ENCODE peak calls at places on chromosomes 13 and 19, in eight cellular contexts. One of them, this sample, is unnamed.

GRCh38 chr19:23509686-23510450 is 114.6 kb upstream of the ZNF91 start:
- DNase-seq in adrenal gland: no peak
- DNase-seq in HS-27A: no peak
- DNase-seq in KG1: no peak
- DNase-seq in B cell: no peak
- DNase-seq in frontal cortex: no peak
- DNase-seq in fibroblast of gingiva: no peak
- DNase-seq in NCI-H2227 treated with DMSO at 0.1 percent for 48 hours: no peak
- DNase-seq in this sample: no peak

GRCh38 chr19:1747285-1748114 is 5.8 kb upstream of the ONECUT3 start:
- DNase-seq in adrenal gland: peak
- DNase-seq in HS-27A: peak
- DNase-seq in KG1: no peak
- DNase-seq in B cell: peak
- DNase-seq in frontal cortex: no peak
- DNase-seq in fibroblast of gingiva: no peak
- DNase-seq in NCI-H2227 treated with DMSO at 0.1 percent for 48 hours: no peak
- DNase-seq in this sample: no peak

GRCh38 chr13:49791214-49791752 is 1.2 kb downstream of the KPNA3 start:
- DNase-seq in adrenal gland: no peak
- DNase-seq in HS-27A: no peak
- DNase-seq in KG1: peak
- DNase-seq in B cell: no peak
- DNase-seq in frontal cortex: peak
- DNase-seq in fibroblast of gingiva: peak
- DNase-seq in NCI-H2227 treated with DMSO at 0.1 percent for 48 hours: no peak
- DNase-seq in this sample: peak

GRCh38 chr13:109743706-109744453 is 42.5 kb downstream of the IRS2 start:
- DNase-seq in adrenal gland: no peak
- DNase-seq in HS-27A: peak
- DNase-seq in KG1: peak
- DNase-seq in B cell: no peak
- DNase-seq in frontal cortex: no peak
- DNase-seq in fibroblast of gingiva: peak
- DNase-seq in NCI-H2227 treated with DMSO at 0.1 percent for 48 hours: no peak
- DNase-seq in this sample: no peak

GRCh38 chr13:40271931-40272775 is 394.3 kb downstream of the FOXO1 start:
- DNase-seq in adrenal gland: peak
- DNase-seq in HS-27A: peak
- DNase-seq in KG1: peak
- DNase-seq in B cell: no peak
- DNase-seq in frontal cortex: no peak
- DNase-seq in fibroblast of gingiva: peak
- DNase-seq in NCI-H2227 treated with DMSO at 0.1 percent for 48 hours: no peak
- DNase-seq in this sample: peak

GRCh38 chr13:59464926-59465325 is 698.8 kb downstream of the DIAPH3 start:
- DNase-seq in adrenal gland: no peak
- DNase-seq in HS-27A: no peak
- DNase-seq in KG1: no peak
- DNase-seq in B cell: no peak
- DNase-seq in frontal cortex: no peak
- DNase-seq in fibroblast of gingiva: no peak
- DNase-seq in NCI-H2227 treated with DMSO at 0.1 percent for 48 hours: no peak
- DNase-seq in this sample: no peak

GRCh38 chr19:45789035-45789786 is 3.4 kb downstream of the DMWD start:
- DNase-seq in adrenal gland: no peak
- DNase-seq in HS-27A: no peak
- DNase-seq in KG1: no peak
- DNase-seq in B cell: no peak
- DNase-seq in frontal cortex: no peak
- DNase-seq in fibroblast of gingiva: no peak
- DNase-seq in NCI-H2227 treated with DMSO at 0.1 percent for 48 hours: no peak
- DNase-seq in this sample: no peak

GRCh38 chr13:94308808-94309207 is 170.7 kb downstream of the DCT start:
- DNase-seq in adrenal gland: no peak
- DNase-seq in HS-27A: no peak
- DNase-seq in KG1: no peak
- DNase-seq in B cell: no peak
- DNase-seq in frontal cortex: no peak
- DNase-seq in fibroblast of gingiva: no peak
- DNase-seq in NCI-H2227 treated with DMSO at 0.1 percent for 48 hours: no peak
- DNase-seq in this sample: no peak

GRCh38 chr13:72648513-72649065 is 78.8 kb downstream of the MZT1 start:
- DNase-seq in adrenal gland: no peak
- DNase-seq in HS-27A: no peak
- DNase-seq in KG1: no peak
- DNase-seq in B cell: no peak
- DNase-seq in frontal cortex: no peak
- DNase-seq in fibroblast of gingiva: no peak
- DNase-seq in NCI-H2227 treated with DMSO at 0.1 percent for 48 hours: no peak
- DNase-seq in this sample: no peak

GRCh38 chr13:30341815-30342570 is 34.6 kb upstream of the KATNAL1 start:
- DNase-seq in adrenal gland: peak
- DNase-seq in HS-27A: peak
- DNase-seq in KG1: no peak
- DNase-seq in B cell: no peak
- DNase-seq in frontal cortex: peak
- DNase-seq in fibroblast of gingiva: peak
- DNase-seq in NCI-H2227 treated with DMSO at 0.1 percent for 48 hours: peak
- DNase-seq in this sample: peak

GRCh38 chr13:112442483-112443090 is 66.4 kb downstream of the SPACA7 start:
- DNase-seq in adrenal gland: no peak
- DNase-seq in HS-27A: no peak
- DNase-seq in KG1: no peak
- DNase-seq in B cell: no peak
- DNase-seq in frontal cortex: no peak
- DNase-seq in fibroblast of gingiva: no peak
- DNase-seq in NCI-H2227 treated with DMSO at 0.1 percent for 48 hours: no peak
- DNase-seq in this sample: peak

GRCh38 chr13:44241638-44242037 is 132.0 kb upstream of the SERP2 start:
- DNase-seq in adrenal gland: no peak
- DNase-seq in HS-27A: no peak
- DNase-seq in KG1: no peak
- DNase-seq in B cell: no peak
- DNase-seq in frontal cortex: no peak
- DNase-seq in fibroblast of gingiva: no peak
- DNase-seq in NCI-H2227 treated with DMSO at 0.1 percent for 48 hours: no peak
- DNase-seq in this sample: no peak

GRCh38 chr19:11528551-11529341 is at the start of gene ECSIT:
- DNase-seq in adrenal gland: peak
- DNase-seq in HS-27A: peak
- DNase-seq in KG1: peak
- DNase-seq in B cell: peak
- DNase-seq in frontal cortex: peak
- DNase-seq in fibroblast of gingiva: peak
- DNase-seq in NCI-H2227 treated with DMSO at 0.1 percent for 48 hours: peak
- DNase-seq in this sample: peak

GRCh38 chr13:106566682-106567420 is 1.1 kb downstream of the ARGLU1 start:
- DNase-seq in adrenal gland: peak
- DNase-seq in HS-27A: no peak
- DNase-seq in KG1: no peak
- DNase-seq in B cell: peak
- DNase-seq in frontal cortex: peak
- DNase-seq in fibroblast of gingiva: peak
- DNase-seq in NCI-H2227 treated with DMSO at 0.1 percent for 48 hours: peak
- DNase-seq in this sample: peak

GRCh38 chr13:45446181-45446580 is 18.6 kb upstream of the COG3 start:
- DNase-seq in adrenal gland: no peak
- DNase-seq in HS-27A: peak
- DNase-seq in KG1: no peak
- DNase-seq in B cell: no peak
- DNase-seq in frontal cortex: no peak
- DNase-seq in fibroblast of gingiva: peak
- DNase-seq in NCI-H2227 treated with DMSO at 0.1 percent for 48 hours: no peak
- DNase-seq in this sample: no peak

GRCh38 chr13:66159526-66159925 is 1070.6 kb downstream of the PCDH9 start:
- DNase-seq in adrenal gland: no peak
- DNase-seq in HS-27A: no peak
- DNase-seq in KG1: no peak
- DNase-seq in B cell: no peak
- DNase-seq in frontal cortex: no peak
- DNase-seq in fibroblast of gingiva: no peak
- DNase-seq in NCI-H2227 treated with DMSO at 0.1 percent for 48 hours: no peak
- DNase-seq in this sample: no peak

GRCh38 chr13:95267662-95268369 is 33.4 kb downstream of the ABCC4 start:
- DNase-seq in adrenal gland: no peak
- DNase-seq in HS-27A: peak
- DNase-seq in KG1: no peak
- DNase-seq in B cell: no peak
- DNase-seq in frontal cortex: no peak
- DNase-seq in fibroblast of gingiva: peak
- DNase-seq in NCI-H2227 treated with DMSO at 0.1 percent for 48 hours: no peak
- DNase-seq in this sample: no peak

GRCh38 chr19:10624585-10624984 is 768 bp upstream of the SLC44A2 start:
- DNase-seq in adrenal gland: no peak
- DNase-seq in HS-27A: no peak
- DNase-seq in KG1: no peak
- DNase-seq in B cell: no peak
- DNase-seq in frontal cortex: no peak
- DNase-seq in fibroblast of gingiva: no peak
- DNase-seq in NCI-H2227 treated with DMSO at 0.1 percent for 48 hours: no peak
- DNase-seq in this sample: no peak

GRCh38 chr13:38685974-38686571 is 804 bp upstream of the FREM2 start:
- DNase-seq in adrenal gland: no peak
- DNase-seq in HS-27A: no peak
- DNase-seq in KG1: no peak
- DNase-seq in B cell: no peak
- DNase-seq in frontal cortex: peak
- DNase-seq in fibroblast of gingiva: no peak
- DNase-seq in NCI-H2227 treated with DMSO at 0.1 percent for 48 hours: peak
- DNase-seq in this sample: no peak

GRCh38 chr19:6204866-6205723 is 69.6 kb downstream of the ACSBG2 start:
- DNase-seq in adrenal gland: no peak
- DNase-seq in HS-27A: no peak
- DNase-seq in KG1: no peak
- DNase-seq in B cell: no peak
- DNase-seq in frontal cortex: no peak
- DNase-seq in fibroblast of gingiva: no peak
- DNase-seq in NCI-H2227 treated with DMSO at 0.1 percent for 48 hours: no peak
- DNase-seq in this sample: no peak

GRCh38 chr19:40150170-40150569 is 41.1 kb upstream of the MAP3K10 start:
- DNase-seq in adrenal gland: no peak
- DNase-seq in HS-27A: no peak
- DNase-seq in KG1: no peak
- DNase-seq in B cell: no peak
- DNase-seq in frontal cortex: no peak
- DNase-seq in fibroblast of gingiva: peak
- DNase-seq in NCI-H2227 treated with DMSO at 0.1 percent for 48 hours: no peak
- DNase-seq in this sample: no peak

GRCh38 chr13:84553252-84553651 is 671.0 kb upstream of the SLITRK1 start:
- DNase-seq in adrenal gland: peak
- DNase-seq in HS-27A: no peak
- DNase-seq in KG1: no peak
- DNase-seq in B cell: no peak
- DNase-seq in frontal cortex: no peak
- DNase-seq in fibroblast of gingiva: no peak
- DNase-seq in NCI-H2227 treated with DMSO at 0.1 percent for 48 hours: no peak
- DNase-seq in this sample: no peak

This sample was measured in heart left ventricle.